ENCODE peak calls at places on chromosome 13, in five cellular contexts. T, I, V, W and Z are unnamed samples.

GRCh38 chr13:77579971-77580370 is 44.5 kb downstream of the SCEL start:
- DNase-seq in V (peak; percentile 13), I (no peak), T (no peak), W (no peak), Z (no peak)

GRCh38 chr13:98252931-98253470 is 75.9 kb upstream of the RNF113B start:
- DNase-seq in T (peak; percentile 73), W (no peak), V (no peak), I (no peak), Z (peak; percentile 48)

GRCh38 chr13:23570099-23570926 is at the start of gene TNFRSF19:
- DNase-seq in T (peak; percentile 49), V (peak; percentile 38), I (peak; percentile 69), W (peak; percentile 62), Z (no peak)

GRCh38 chr13:97125051-97125809 is 96.9 kb upstream of the MBNL2 start:
- DNase-seq in I (peak; percentile 56), W (no peak), V (peak; percentile 58), T (peak; percentile 69), Z (no peak)

GRCh38 chr13:114105351-114106225 is 26.8 kb downstream of the RASA3 start:
- DNase-seq in T (no peak), I (no peak), W (no peak), V (no peak), Z (no peak)

GRCh38 chr13:107807306-107808073 is 407.8 kb downstream of the LIG4 start:
- DNase-seq in I (no peak), W (no peak), V (peak; percentile 44), T (no peak), Z (no peak)

GRCh38 chr13:94308808-94309207 is 170.7 kb downstream of the DCT start:
- DNase-seq in I (no peak), W (no peak), V (no peak), T (no peak), Z (no peak)

GRCh38 chr13:38398810-38399493 is 49.3 kb downstream of the UFM1 start:
- DNase-seq in T (peak; percentile 19), I (peak; percentile 28), V (no peak), W (no peak), Z (no peak)

GRCh38 chr13:110914293-110915056 is 394 bp downstream of the ANKRD10 start:
- DNase-seq in I (no peak), T (peak; percentile 82), W (peak; percentile 87), V (peak; percentile 65), Z (peak; percentile 68)

GRCh38 chr13:42266464-42266863 is 5.5 kb upstream of the AKAP11 start:
- DNase-seq in W (peak; percentile 16), T (peak; percentile 35), I (no peak), V (no peak), Z (no peak)

GRCh38 chr13:46603165-46603603 is 50.2 kb downstream of the LRCH1 start:
- DNase-seq in I (no peak), W (no peak), V (no peak), T (peak; percentile 45), Z (peak; percentile 27)

GRCh38 chr13:41061914-41062837 is 867 bp downstream of the WBP4 start:
- DNase-seq in W (no peak), T (peak; percentile 69), V (no peak), I (no peak), Z (peak; percentile 79)

GRCh38 chr13:36839981-36840380 is 21.0 kb downstream of the RFXAP start:
- DNase-seq in V (no peak), I (no peak), W (no peak), T (no peak), Z (no peak)

GRCh38 chr13:111846396-111847174 is 220.4 kb upstream of the SOX1 start:
- DNase-seq in T (no peak), W (no peak), I (no peak), V (peak; percentile 95), Z (no peak)

GRCh38 chr13:85806553-85807175 is 7.4 kb upstream of the SLITRK6 start:
- DNase-seq in I (peak; percentile 10), W (no peak), T (peak; percentile 46), V (peak; percentile 90), Z (peak; percentile 23)

GRCh38 chr13:111639994-111640393 is 319.6 kb downstream of the TEX29 start:
- DNase-seq in W (no peak), I (no peak), T (no peak), V (peak; percentile 12), Z (no peak)